ENCODE peak calls at places on chromosomes 13 and 19, in eight cellular contexts. P is neuronal stem cell; N is CD8-positive, alpha-beta T cell; Q is fibroblast of lung; V is tibial nerve; O is aorta; B is HCT116; G is CD4-positive, alpha-beta T cell. X is an unnamed sample.

GRCh38 chr19:14676762-14677161 is 2.1 kb upstream of the ADGRE3 start:
- DNase-seq in G (no peak), P (no peak), B (no peak), O (no peak), Q (no peak), V (no peak), N (no peak), X (no peak)

GRCh38 chr19:719081-719512 is 10.4 kb downstream of the PALM start:
- DNase-seq in O (peak; percentile 78), N (no peak), P (no peak), G (no peak), V (peak; percentile 37), Q (peak; percentile 79), B (no peak), X (no peak)

GRCh38 chr19:9917322-9917721 is 19.0 kb downstream of the OLFM2 start:
- DNase-seq in B (peak; percentile 42), G (no peak), P (no peak), O (no peak), N (no peak), Q (peak; percentile 43), V (no peak), X (no peak)

GRCh38 chr19:10069046-10069445 is 17.1 kb upstream of the SHFL start:
- DNase-seq in P (no peak), V (no peak), O (no peak), G (no peak), N (no peak), B (no peak), Q (no peak), X (no peak)

GRCh38 chr19:56253737-56254136 is 18.8 kb upstream of the EDDM13 start:
- DNase-seq in P (no peak), Q (peak; percentile 74), B (peak; percentile 41), N (no peak), O (no peak), G (no peak), V (no peak), X (no peak)

GRCh38 chr13:50990540-50991506 is 81.2 kb downstream of the RNASEH2B start:
- DNase-seq in B (no peak), Q (peak; percentile 80), P (peak; percentile 27), O (peak; percentile 80), G (no peak), V (peak; percentile 49), N (no peak), X (peak; percentile 39)

GRCh38 chr19:55633866-55634265 is 6.9 kb upstream of the ZNF580 start:
- DNase-seq in P (no peak), Q (no peak), V (no peak), N (no peak), G (no peak), B (no peak), O (no peak), X (no peak)

GRCh38 chr19:38401148-38401547 is 1.7 kb upstream of the FAM98C start:
- DNase-seq in B (no peak), N (no peak), G (no peak), V (no peak), P (no peak), O (no peak), Q (no peak), X (no peak)

GRCh38 chr19:34639491-34640085 is 37.4 kb downstream of the SCGB2B2 start:
- DNase-seq in V (no peak), B (peak; percentile 53), O (peak; percentile 52), G (peak; percentile 54), P (peak; percentile 45), N (peak; percentile 60), Q (peak; percentile 80), X (no peak)

DNA sequence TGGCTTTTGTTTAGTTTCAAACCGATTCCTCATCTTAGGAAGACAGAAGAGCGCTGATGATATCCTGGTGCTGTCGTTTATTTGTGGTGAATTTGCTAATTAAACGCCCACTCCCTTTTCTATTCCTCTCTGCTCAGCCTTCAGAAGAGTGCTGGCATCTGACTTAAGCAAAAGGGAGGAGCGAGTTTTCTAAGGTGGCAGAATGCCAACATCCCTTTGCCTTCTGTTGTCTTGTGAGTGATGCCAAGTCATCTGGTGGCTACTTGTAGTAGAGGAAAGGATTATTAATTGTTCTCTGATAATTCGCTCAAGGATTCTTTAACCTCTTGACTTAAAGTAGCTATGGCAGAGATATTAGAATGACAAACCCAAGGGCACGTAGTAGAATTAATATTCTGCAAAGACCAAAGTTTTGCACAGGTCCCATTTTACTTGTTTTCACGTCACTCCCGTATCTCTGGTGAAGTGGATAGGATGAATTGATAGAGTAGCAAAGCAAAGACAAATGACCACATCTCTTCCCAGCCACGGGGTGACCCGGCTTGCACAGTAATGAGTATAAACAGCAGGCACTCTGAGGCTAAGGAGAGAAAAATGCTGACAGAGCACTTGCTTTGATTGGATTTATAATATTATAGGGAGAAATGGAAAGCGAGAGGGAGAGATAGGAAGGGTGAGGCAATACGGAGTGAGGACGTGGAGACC is 68.2 kb downstream of the ERCC5 start:
- DNase-seq in N (no peak), B (no peak), P (no peak), G (no peak), V (no peak), Q (peak; percentile 61), O (no peak), X (no peak)
- H3K27ac ChIP-seq in N (no peak overlapping the region), B (no peak overlapping the region), P (no peak overlapping the region), G (no peak overlapping the region), V (no peak overlapping the region), Q (no peak overlapping the region), O (no peak overlapping the region), X (no peak overlapping the region)

DNA sequence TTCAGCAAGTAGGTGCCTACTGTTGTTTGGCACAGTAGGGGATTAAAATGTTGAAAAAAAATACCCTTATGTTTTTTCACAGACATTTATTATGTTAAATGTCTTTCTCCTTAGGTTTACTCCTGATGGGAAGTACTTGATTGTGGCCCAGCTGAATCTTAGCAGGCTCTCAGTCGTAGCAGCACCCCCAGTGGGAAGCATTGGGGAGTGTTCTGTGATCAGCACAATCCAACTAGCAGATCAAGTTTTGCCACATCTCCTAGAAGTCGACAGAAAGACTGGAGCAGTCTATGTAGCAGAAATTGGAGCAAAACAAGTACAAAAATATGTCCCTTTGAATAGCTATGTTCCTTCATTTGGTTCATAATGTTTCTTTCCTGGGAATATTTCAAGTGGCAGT is 9.3 kb downstream of the NHLRC3 start:
- DNase-seq in N (no peak), Q (no peak), O (no peak), G (no peak), V (no peak), P (no peak), B (no peak), X (no peak)
- H3K27ac ChIP-seq in N (no peak overlapping the region), Q (no peak overlapping the region), O (no peak overlapping the region), G (no peak overlapping the region), V (no peak overlapping the region), P (no peak overlapping the region), B (no peak overlapping the region), X (no peak overlapping the region)

DNA sequence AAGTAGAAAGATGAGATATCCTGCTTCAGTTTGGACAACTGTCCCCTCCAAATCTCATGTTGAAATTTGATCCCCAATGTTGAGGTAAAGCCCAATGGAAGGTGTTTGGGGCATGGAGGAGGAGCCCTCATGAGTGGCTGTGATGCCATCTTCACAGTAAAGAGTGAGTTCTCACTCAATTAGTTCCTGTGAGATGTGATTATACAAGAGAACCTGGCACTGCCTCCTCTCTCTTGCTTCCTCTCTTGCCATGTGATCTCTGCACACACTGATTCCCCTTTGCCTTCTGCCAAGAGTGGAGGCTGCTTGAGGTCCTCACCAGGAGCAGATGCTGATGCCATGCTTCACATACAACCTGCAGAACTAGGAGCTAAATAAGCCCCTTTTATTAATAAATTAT is 87.0 kb downstream of the HSPH1 start:
- DNase-seq in G (no peak), O (no peak), V (no peak), B (no peak), Q (no peak), N (no peak), P (no peak), X (no peak)
- H3K27ac ChIP-seq in G (no peak overlapping the region), O (no peak overlapping the region), V (no peak overlapping the region), B (no peak overlapping the region), Q (no peak overlapping the region), N (no peak overlapping the region), P (no peak overlapping the region), X (peak overlapping the region; percentile 68)

DNA sequence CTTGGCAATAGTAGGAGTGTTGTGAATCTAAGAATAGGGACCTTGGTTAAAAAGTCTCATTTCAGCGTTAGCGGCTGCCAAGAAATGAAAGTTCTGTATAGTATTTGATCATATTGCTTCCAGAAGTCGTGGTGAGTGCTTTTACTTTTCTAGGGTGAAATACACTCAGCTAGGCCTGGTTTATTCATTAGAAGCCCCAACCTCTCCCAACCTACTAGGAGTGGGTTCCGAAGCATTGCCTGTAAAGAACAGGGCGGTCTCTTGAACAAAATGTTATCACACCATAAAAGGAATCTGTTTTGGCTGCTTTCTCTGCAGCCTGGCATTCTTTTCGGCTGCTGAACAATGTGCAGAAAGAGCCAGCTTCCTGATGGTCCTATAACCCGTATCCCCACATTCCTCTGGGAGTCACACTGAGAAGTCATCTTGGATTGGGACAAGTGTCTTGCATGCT is 102.8 kb downstream of the LRCH1 start:
- DNase-seq in G (no peak), Q (peak; percentile 55), N (no peak), O (no peak), B (no peak), P (peak; percentile 23), V (no peak), X (no peak)
- H3K27ac ChIP-seq in G (no peak overlapping the region), Q (peak overlapping the region; percentile 23), N (no peak overlapping the region), O (peak overlapping the region; percentile 87), B (no peak overlapping the region), P (no peak overlapping the region), V (peak overlapping the region; percentile 75), X (no peak overlapping the region)

DNA sequence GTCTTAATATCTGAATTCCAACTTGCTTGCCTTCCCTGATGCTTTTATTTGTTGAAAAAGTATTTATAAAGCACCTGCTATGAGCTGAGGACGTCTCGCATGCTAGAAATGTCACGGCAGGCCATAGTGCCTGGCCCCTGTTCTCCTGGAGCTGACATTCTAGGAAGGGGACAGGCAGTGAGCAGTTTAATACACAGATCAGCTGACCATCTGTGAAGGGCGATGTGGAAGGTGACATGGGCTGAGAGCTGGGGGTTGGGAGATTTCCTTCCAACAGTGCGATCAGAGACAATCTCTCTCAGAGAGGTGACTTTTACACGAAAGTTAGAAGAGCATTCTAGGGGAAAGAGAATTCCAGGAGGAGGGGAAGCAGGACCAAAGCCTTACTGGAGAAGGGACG is 153.2 kb downstream of the ZNF536 start:
- DNase-seq in B (no peak), V (no peak), G (no peak), O (no peak), Q (no peak), P (no peak), N (no peak), X (no peak)
- H3K27ac ChIP-seq in B (no peak overlapping the region), V (no peak overlapping the region), G (no peak overlapping the region), O (no peak overlapping the region), Q (no peak overlapping the region), P (no peak overlapping the region), N (no peak overlapping the region), X (no peak overlapping the region)

GRCh38 chr13:33746867-33747266 is 71.1 kb upstream of the RFC3 start:
- DNase-seq in O (no peak), G (no peak), Q (no peak), B (no peak), P (no peak), N (no peak), V (no peak), X (no peak)
- H3K27ac ChIP-seq in O (no peak overlapping the region), G (no peak overlapping the region), Q (no peak overlapping the region), B (no peak overlapping the region), P (no peak overlapping the region), N (no peak overlapping the region), V (no peak overlapping the region), X (no peak overlapping the region)